ENCODE peak calls at places on chromosomes 12 and 14, in six cellular contexts. One of them, this sample, is unnamed.

GRCh38 chr12:34406996-34407300 is 384.7 kb downstream of the ALG10 start:
- DNase-seq in GM12878: no peak
- DNase-seq in astrocyte: no peak
- DNase-seq in mesenchymal stem cell: no peak
- DNase-seq in A549: no peak
- DNase-seq in hepatocyte: no peak
- DNase-seq in this sample: no peak

GRCh38 chr12:109296431-109296830 is 12.7 kb downstream of the FOXN4 start:
- DNase-seq in GM12878: no peak
- DNase-seq in A549: no peak
- DNase-seq in mesenchymal stem cell: no peak
- DNase-seq in astrocyte: no peak
- DNase-seq in hepatocyte: no peak
- DNase-seq in this sample: no peak

GRCh38 chr14:90547968-90548367 is 151.1 kb downstream of the CALM1 start:
- DNase-seq in A549: no peak
- DNase-seq in mesenchymal stem cell: no peak
- DNase-seq in GM12878: no peak
- DNase-seq in astrocyte: no peak
- DNase-seq in hepatocyte: no peak
- DNase-seq in this sample: no peak

GRCh38 chr12:67766370-67766769 is 117.8 kb downstream of the DYRK2 start:
- DNase-seq in hepatocyte: no peak
- DNase-seq in astrocyte: peak; percentile 87
- DNase-seq in GM12878: no peak
- DNase-seq in A549: peak; percentile 42
- DNase-seq in mesenchymal stem cell: peak; percentile 78
- DNase-seq in this sample: no peak

GRCh38 chr12:38872181-38872580 is 33.2 kb downstream of the CPNE8 start:
- DNase-seq in hepatocyte: no peak
- DNase-seq in mesenchymal stem cell: no peak
- DNase-seq in astrocyte: no peak
- DNase-seq in GM12878: no peak
- DNase-seq in A549: no peak
- DNase-seq in this sample: no peak

GRCh38 chr12:25337916-25338315 is 87.2 kb upstream of the KRAS start:
- DNase-seq in astrocyte: no peak
- DNase-seq in mesenchymal stem cell: no peak
- DNase-seq in A549: no peak
- DNase-seq in GM12878: no peak
- DNase-seq in hepatocyte: no peak
- DNase-seq in this sample: no peak

GRCh38 chr12:26723379-26724308 is 109.3 kb downstream of the ITPR2 start:
- DNase-seq in astrocyte: peak; percentile 88
- DNase-seq in A549: no peak
- DNase-seq in mesenchymal stem cell: peak; percentile 53
- DNase-seq in GM12878: no peak
- DNase-seq in hepatocyte: no peak
- DNase-seq in this sample: no peak

GRCh38 chr14:50040401-50040775 is 76.0 kb downstream of the VCPKMT start:
- DNase-seq in A549: peak; percentile 54
- DNase-seq in hepatocyte: peak; percentile 71
- DNase-seq in GM12878: no peak
- DNase-seq in mesenchymal stem cell: peak; percentile 84
- DNase-seq in astrocyte: peak; percentile 77
- DNase-seq in this sample: peak; percentile 56

GRCh38 chr14:95471526-95472304 is 44.7 kb downstream of the SYNE3 start:
- DNase-seq in hepatocyte: no peak
- DNase-seq in GM12878: no peak
- DNase-seq in A549: no peak
- DNase-seq in mesenchymal stem cell: no peak
- DNase-seq in astrocyte: no peak
- DNase-seq in this sample: no peak

GRCh38 chr12:101051901-101052550 is 158.0 kb downstream of the SLC5A8 start:
- DNase-seq in hepatocyte: peak; percentile 93
- DNase-seq in A549: peak; percentile 82
- DNase-seq in GM12878: no peak
- DNase-seq in astrocyte: peak; percentile 97
- DNase-seq in mesenchymal stem cell: peak; percentile 87
- DNase-seq in this sample: no peak

GRCh38 chr12:106107566-106107965 is 31.2 kb downstream of the NUAK1 start:
- DNase-seq in astrocyte: peak; percentile 79
- DNase-seq in hepatocyte: peak; percentile 42
- DNase-seq in mesenchymal stem cell: peak; percentile 60
- DNase-seq in A549: peak; percentile 40
- DNase-seq in GM12878: no peak
- DNase-seq in this sample: no peak

GRCh38 chr12:101230547-101230946 is 20.5 kb upstream of the SLC5A8 start:
- DNase-seq in GM12878: no peak
- DNase-seq in hepatocyte: no peak
- DNase-seq in A549: no peak
- DNase-seq in mesenchymal stem cell: peak; percentile 48
- DNase-seq in astrocyte: peak; percentile 72
- DNase-seq in this sample: no peak

GRCh38 chr12:29316772-29317171 is 64.2 kb downstream of the ERGIC2 start:
- DNase-seq in mesenchymal stem cell: peak; percentile 19
- DNase-seq in GM12878: no peak
- DNase-seq in hepatocyte: peak; percentile 9
- DNase-seq in A549: no peak
- DNase-seq in astrocyte: peak; percentile 92
- DNase-seq in this sample: no peak

GRCh38 chr14:90808759-90809529 is 7.3 kb downstream of the TTC7B start:
- DNase-seq in astrocyte: peak; percentile 37
- DNase-seq in mesenchymal stem cell: no peak
- DNase-seq in GM12878: no peak
- DNase-seq in A549: no peak
- DNase-seq in hepatocyte: no peak
- DNase-seq in this sample: no peak

GRCh38 chr14:90382491-90383125 is 14.2 kb upstream of the CALM1 start:
- DNase-seq in A549: peak; percentile 75
- DNase-seq in astrocyte: peak; percentile 71
- DNase-seq in mesenchymal stem cell: peak; percentile 92
- DNase-seq in hepatocyte: peak; percentile 88
- DNase-seq in GM12878: no peak
- DNase-seq in this sample: peak; percentile 81

GRCh38 chr12:28974166-28974565 is 174.9 kb upstream of the FAR2 start:
- DNase-seq in GM12878: no peak
- DNase-seq in hepatocyte: no peak
- DNase-seq in A549: no peak
- DNase-seq in mesenchymal stem cell: peak; percentile 36
- DNase-seq in astrocyte: peak; percentile 88
- DNase-seq in this sample: no peak

GRCh38 chr14:66076166-66076565 is 410.0 kb upstream of the CCDC196 start:
- DNase-seq in astrocyte: peak; percentile 12
- DNase-seq in A549: no peak
- DNase-seq in GM12878: no peak
- DNase-seq in hepatocyte: no peak
- DNase-seq in mesenchymal stem cell: peak; percentile 8
- DNase-seq in this sample: no peak

GRCh38 chr12:125214289-125214688 is 149.1 kb downstream of the AACS start:
- DNase-seq in hepatocyte: no peak
- DNase-seq in mesenchymal stem cell: no peak
- DNase-seq in A549: no peak
- DNase-seq in astrocyte: no peak
- DNase-seq in GM12878: no peak
- DNase-seq in this sample: no peak

GRCh38 chr12:12398026-12398859 is 41.4 kb downstream of the BORCS5 start:
- DNase-seq in A549: peak; percentile 97
- DNase-seq in hepatocyte: peak; percentile 82
- DNase-seq in mesenchymal stem cell: peak; percentile 90
- DNase-seq in GM12878: no peak
- DNase-seq in astrocyte: peak; percentile 98
- DNase-seq in this sample: no peak

GRCh38 chr14:22106700-22107697 is 433.4 kb upstream of the OR4E1 start:
- DNase-seq in astrocyte: no peak
- DNase-seq in hepatocyte: no peak
- DNase-seq in GM12878: no peak
- DNase-seq in mesenchymal stem cell: no peak
- DNase-seq in A549: no peak
- DNase-seq in this sample: no peak

GRCh38 chr14:105069887-105070759 is 4.9 kb upstream of the GPR132 start:
- DNase-seq in hepatocyte: peak; percentile 8
- DNase-seq in A549: no peak
- DNase-seq in GM12878: peak; percentile 98
- DNase-seq in mesenchymal stem cell: peak; percentile 26
- DNase-seq in astrocyte: no peak
- DNase-seq in this sample: no peak

GRCh38 chr12:47990351-47991105 is 13.7 kb downstream of the COL2A1 start:
- DNase-seq in mesenchymal stem cell: no peak
- DNase-seq in astrocyte: no peak
- DNase-seq in hepatocyte: peak; percentile 51
- DNase-seq in A549: no peak
- DNase-seq in GM12878: peak; percentile 58
- DNase-seq in this sample: peak; percentile 67

GRCh38 chr12:79563021-79563739 is 127.6 kb downstream of the PAWR start:
- DNase-seq in astrocyte: no peak
- DNase-seq in GM12878: no peak
- DNase-seq in hepatocyte: no peak
- DNase-seq in A549: no peak
- DNase-seq in mesenchymal stem cell: no peak
- DNase-seq in this sample: no peak

GRCh38 chr12:9792961-9793617 is 32.4 kb upstream of the CD69 start:
- DNase-seq in A549: no peak
- DNase-seq in hepatocyte: no peak
- DNase-seq in GM12878: no peak
- DNase-seq in astrocyte: peak; percentile 78
- DNase-seq in mesenchymal stem cell: peak; percentile 77
- DNase-seq in this sample: no peak

GRCh38 chr12:4787965-4788364 is 67.8 kb downstream of the GALNT8 start:
- DNase-seq in astrocyte: no peak
- DNase-seq in GM12878: no peak
- DNase-seq in mesenchymal stem cell: no peak
- DNase-seq in hepatocyte: no peak
- DNase-seq in A549: no peak
- DNase-seq in this sample: no peak

GRCh38 chr14:74630881-74631690 is 19.0 kb upstream of the LTBP2 start:
- DNase-seq in hepatocyte: no peak
- DNase-seq in astrocyte: peak; percentile 36
- DNase-seq in A549: no peak
- DNase-seq in GM12878: no peak
- DNase-seq in mesenchymal stem cell: peak; percentile 85
- DNase-seq in this sample: no peak

GRCh38 chr12:57161491-57161890 is 14.1 kb upstream of the LRP1-AS start:
- DNase-seq in A549: no peak
- DNase-seq in hepatocyte: no peak
- DNase-seq in mesenchymal stem cell: peak; percentile 38
- DNase-seq in astrocyte: peak; percentile 26
- DNase-seq in GM12878: no peak
- DNase-seq in this sample: no peak

GRCh38 chr12:102302553-102302952 is 104.9 kb upstream of the PMCH start:
- DNase-seq in hepatocyte: no peak
- DNase-seq in GM12878: no peak
- DNase-seq in mesenchymal stem cell: no peak
- DNase-seq in A549: no peak
- DNase-seq in astrocyte: no peak
- DNase-seq in this sample: no peak

GRCh38 chr12:116366456-116366776 is 88.9 kb upstream of the MED13L start:
- DNase-seq in GM12878: no peak
- DNase-seq in astrocyte: no peak
- DNase-seq in A549: peak; percentile 75
- DNase-seq in hepatocyte: no peak
- DNase-seq in mesenchymal stem cell: no peak
- DNase-seq in this sample: no peak

GRCh38 chr14:54135804-54136280 is 179.2 kb upstream of the BMP4 start:
- DNase-seq in A549: no peak
- DNase-seq in astrocyte: no peak
- DNase-seq in mesenchymal stem cell: peak; percentile 32
- DNase-seq in GM12878: no peak
- DNase-seq in hepatocyte: no peak
- DNase-seq in this sample: no peak

GRCh38 chr12:34401659-34402227 is 379.4 kb downstream of the ALG10 start:
- DNase-seq in mesenchymal stem cell: no peak
- DNase-seq in astrocyte: no peak
- DNase-seq in A549: no peak
- DNase-seq in GM12878: no peak
- DNase-seq in hepatocyte: peak; percentile 2
- DNase-seq in this sample: no peak

GRCh38 chr14:55546212-55546874 is 33.7 kb upstream of the KTN1 start:
- DNase-seq in astrocyte: no peak
- DNase-seq in A549: no peak
- DNase-seq in GM12878: peak; percentile 33
- DNase-seq in mesenchymal stem cell: no peak
- DNase-seq in hepatocyte: no peak
- DNase-seq in this sample: no peak

GRCh38 chr12:6960291-6961277 is 9.4 kb downstream of the PTPN6 start:
- DNase-seq in GM12878: no peak
- DNase-seq in astrocyte: peak; percentile 16
- DNase-seq in A549: peak; percentile 72
- DNase-seq in mesenchymal stem cell: no peak
- DNase-seq in hepatocyte: no peak
- DNase-seq in this sample: no peak

GRCh38 chr12:53181935-53182334 is 1.2 kb upstream of the CSAD start:
- DNase-seq in GM12878: no peak
- DNase-seq in A549: no peak
- DNase-seq in astrocyte: no peak
- DNase-seq in mesenchymal stem cell: peak; percentile 23
- DNase-seq in hepatocyte: no peak
- DNase-seq in this sample: no peak
- H3K27ac ChIP-seq in GM12878: no peak overlapping the region
- H3K27ac ChIP-seq in A549: peak overlapping the region; percentile 93
- H3K27ac ChIP-seq in astrocyte: no peak overlapping the region
- H3K27ac ChIP-seq in mesenchymal stem cell: peak overlapping the region; percentile 19
- H3K27ac ChIP-seq in hepatocyte: peak overlapping the region; percentile 94
- H3K27ac ChIP-seq in this sample: peak overlapping the region; percentile 87

GRCh38 chr14:102278631-102278935 is 26.4 kb downstream of the MOK start:
- DNase-seq in hepatocyte: no peak
- DNase-seq in mesenchymal stem cell: no peak
- DNase-seq in astrocyte: no peak
- DNase-seq in A549: no peak
- DNase-seq in GM12878: no peak
- DNase-seq in this sample: no peak
- H3K4me2 ChIP-seq in hepatocyte: no peak overlapping the region
- H3K4me2 ChIP-seq in mesenchymal stem cell: no peak overlapping the region
- H3K4me2 ChIP-seq in astrocyte: no peak overlapping the region
- H3K4me2 ChIP-seq in A549: peak overlapping the region; percentile 73
- H3K4me2 ChIP-seq in GM12878: no peak overlapping the region
- H3K4me2 ChIP-seq in this sample: no peak overlapping the region

DNA sequence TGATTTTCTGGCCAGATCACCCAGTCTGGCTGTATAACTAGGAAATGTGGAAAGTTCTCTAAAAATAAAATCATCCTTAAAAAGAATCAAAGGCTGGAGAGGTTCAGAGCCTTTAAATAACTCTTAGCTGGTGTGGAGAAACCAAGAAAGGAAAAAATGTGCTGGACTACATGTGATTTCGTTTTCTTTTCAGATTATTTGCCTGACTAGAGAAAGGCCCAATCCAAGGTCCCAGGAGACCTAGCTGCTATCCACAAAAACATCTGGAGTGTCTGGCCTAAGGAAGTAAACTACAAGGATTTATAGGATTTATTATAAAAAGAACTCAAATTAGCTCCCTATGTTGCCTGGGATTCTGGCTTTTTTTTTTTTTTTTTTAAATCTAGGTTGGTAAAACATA is 773 bp upstream of the TMEM30B start:
- DNase-seq in astrocyte: no peak
- DNase-seq in mesenchymal stem cell: no peak
- DNase-seq in A549: no peak
- DNase-seq in hepatocyte: no peak
- DNase-seq in GM12878: no peak
- DNase-seq in this sample: no peak
- H3K4me3 ChIP-seq in astrocyte: no peak overlapping the region
- H3K4me3 ChIP-seq in mesenchymal stem cell: no peak overlapping the region
- H3K4me3 ChIP-seq in A549: no peak overlapping the region
- H3K4me3 ChIP-seq in hepatocyte: no peak overlapping the region
- H3K4me3 ChIP-seq in GM12878: no peak overlapping the region
- H3K4me3 ChIP-seq in this sample: no peak overlapping the region

GRCh38 chr14:101185081-101185835 is 281.7 kb upstream of the RTL1 start:
- DNase-seq in GM12878: no peak
- DNase-seq in astrocyte: no peak
- DNase-seq in A549: no peak
- DNase-seq in hepatocyte: no peak
- DNase-seq in mesenchymal stem cell: no peak
- DNase-seq in this sample: no peak
- H3K27ac ChIP-seq in GM12878: no peak overlapping the region
- H3K27ac ChIP-seq in astrocyte: no peak overlapping the region
- H3K27ac ChIP-seq in A549: no peak overlapping the region
- H3K27ac ChIP-seq in hepatocyte: no peak overlapping the region
- H3K27ac ChIP-seq in mesenchymal stem cell: no peak overlapping the region
- H3K27ac ChIP-seq in this sample: no peak overlapping the region